ENCODE peak calls at places on chromosomes 7 and 10, in six cellular contexts. W is hepatocyte, P is mammary epithelial cell, Z is Panc1, D is K562, J is esophagus muscularis mucosa. I is an unnamed sample.
A peak's percentile ranks its signal among the peaks of the same experiment; 100 is the strongest.

GRCh38 chr10:51001587-51001986 is 72.7 kb upstream of the PRKG1 start:
- DNase-seq in W (peak; percentile 48), P (no peak), Z (no peak), D (no peak), J (no peak), I (no peak)

GRCh38 chr7:96663871-96664445 is 45.7 kb downstream of the SEM1 start:
- DNase-seq in W (no peak), P (no peak), Z (no peak), D (no peak), J (no peak), I (no peak)

GRCh38 chr10:95741807-95742528 is 14.0 kb upstream of the ENTPD1 start:
- DNase-seq in W (peak; percentile 10), P (peak; percentile 12), Z (no peak), D (peak; percentile 37), J (no peak), I (peak; percentile 43)

GRCh38 chr10:44647877-44648542 is 263.1 kb upstream of the CXCL12 start:
- DNase-seq in W (no peak), P (peak; percentile 35), Z (no peak), D (no peak), J (no peak), I (no peak)

GRCh38 chr10:114045071-114045737 is 1.5 kb downstream of the ADRB1 start:
- DNase-seq in W (peak; percentile 71), P (no peak), Z (no peak), D (no peak), J (no peak), I (no peak)

GRCh38 chr10:30736685-30737232 is 107.2 kb upstream of the LYZL2 start:
- DNase-seq in W (peak; percentile 72), P (peak; percentile 92), Z (peak; percentile 39), D (no peak), J (no peak), I (peak; percentile 79)

GRCh38 chr7:107014381-107015023 is 30.0 kb upstream of the PRKAR2B start:
- DNase-seq in W (no peak), P (peak; percentile 7), Z (no peak), D (no peak), J (no peak), I (no peak)

GRCh38 chr10:68154211-68154497 is 44.9 kb downstream of the MYPN start:
- DNase-seq in W (no peak), P (no peak), Z (no peak), D (no peak), J (no peak), I (no peak)

GRCh38 chr7:95545007-95545615 is 51.2 kb downstream of the PDK4 start:
- DNase-seq in W (peak; percentile 82), P (peak; percentile 54), Z (peak; percentile 78), D (no peak), J (no peak), I (peak; percentile 62)

DNA sequence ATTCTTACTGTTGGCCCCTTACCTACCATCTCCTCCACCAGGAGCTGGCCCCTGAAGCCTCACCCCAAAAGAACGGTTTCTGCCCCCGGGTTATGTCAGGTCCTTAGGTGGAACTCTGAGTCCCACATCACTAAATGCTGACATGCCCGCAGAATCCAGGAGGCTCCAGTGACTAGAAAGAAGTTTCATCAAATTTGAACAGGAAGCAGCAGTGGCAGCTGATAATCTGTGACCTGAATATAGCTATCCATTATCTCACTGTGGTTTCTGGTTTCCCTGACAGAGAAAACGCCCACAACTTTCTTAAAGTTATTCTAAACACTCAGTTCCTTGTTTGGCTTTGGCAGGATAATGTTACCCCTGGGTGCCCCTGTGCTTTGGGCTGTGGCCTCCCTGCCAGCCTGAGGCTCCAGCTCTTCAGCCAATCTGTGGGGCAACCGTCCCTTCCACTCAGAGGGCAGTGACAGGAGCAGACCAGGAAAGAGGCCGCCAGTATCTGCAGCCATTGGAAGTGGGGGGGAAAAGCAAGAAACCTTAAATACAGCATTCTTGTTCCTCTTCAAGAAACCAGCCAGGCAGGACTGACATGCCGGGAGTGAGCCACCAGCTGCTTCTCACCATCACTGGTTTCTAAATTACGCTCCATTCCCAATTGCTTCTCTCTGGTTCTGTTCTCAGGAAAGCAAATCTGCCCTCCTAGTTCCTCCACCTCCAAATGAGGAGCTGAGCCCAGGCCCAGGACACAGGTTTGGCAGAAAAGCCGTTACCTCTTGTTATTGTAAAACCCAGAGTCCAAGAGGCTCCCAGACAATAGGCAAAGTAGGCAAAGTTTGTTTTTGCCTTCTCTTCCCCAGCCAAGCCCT is 41.2 kb upstream of the VCL start:
- DNase-seq in W (no peak), P (peak; percentile 55), Z (no peak), D (peak; percentile 44), J (no peak), I (no peak)
- H3K27ac ChIP-seq in W (peak overlapping the region; percentile 65), P (no peak overlapping the region), Z (peak overlapping the region; percentile 70), D (peak overlapping the region; percentile 72), J (peak overlapping the region; percentile 80), I (peak overlapping the region; percentile 70)

DNA sequence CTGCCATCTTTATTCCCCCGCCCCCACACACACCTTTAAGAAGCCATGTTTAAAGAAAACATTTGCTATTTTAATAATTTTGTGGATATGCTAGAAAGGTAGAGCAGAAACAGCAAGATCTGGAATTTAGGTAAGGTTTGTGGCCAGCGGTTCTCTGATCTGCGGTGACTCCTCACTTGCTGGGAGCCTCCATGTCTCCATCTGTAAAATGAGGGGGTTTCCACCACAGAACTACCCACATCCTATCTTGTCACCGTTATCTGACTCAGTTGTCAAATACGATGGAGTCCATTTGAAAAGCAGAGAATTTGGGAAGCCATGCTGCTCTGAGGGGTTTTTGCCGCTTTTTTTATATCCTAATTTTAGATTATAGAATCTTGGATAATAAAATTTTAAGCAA is 23.3 kb downstream of the MACC1 start:
- DNase-seq in W (no peak), P (no peak), Z (no peak), D (no peak), J (no peak), I (no peak)
- H3K4me1 ChIP-seq in W (peaks cover 6% of the 10 kb centered on the region), P (peaks cover 2% of the 10 kb centered on the region), Z (no peaks in the 10 kb centered on the region), D (peaks cover 11% of the 10 kb centered on the region), J (no peaks in the 10 kb centered on the region), I (no peaks in the 10 kb centered on the region)

DNA sequence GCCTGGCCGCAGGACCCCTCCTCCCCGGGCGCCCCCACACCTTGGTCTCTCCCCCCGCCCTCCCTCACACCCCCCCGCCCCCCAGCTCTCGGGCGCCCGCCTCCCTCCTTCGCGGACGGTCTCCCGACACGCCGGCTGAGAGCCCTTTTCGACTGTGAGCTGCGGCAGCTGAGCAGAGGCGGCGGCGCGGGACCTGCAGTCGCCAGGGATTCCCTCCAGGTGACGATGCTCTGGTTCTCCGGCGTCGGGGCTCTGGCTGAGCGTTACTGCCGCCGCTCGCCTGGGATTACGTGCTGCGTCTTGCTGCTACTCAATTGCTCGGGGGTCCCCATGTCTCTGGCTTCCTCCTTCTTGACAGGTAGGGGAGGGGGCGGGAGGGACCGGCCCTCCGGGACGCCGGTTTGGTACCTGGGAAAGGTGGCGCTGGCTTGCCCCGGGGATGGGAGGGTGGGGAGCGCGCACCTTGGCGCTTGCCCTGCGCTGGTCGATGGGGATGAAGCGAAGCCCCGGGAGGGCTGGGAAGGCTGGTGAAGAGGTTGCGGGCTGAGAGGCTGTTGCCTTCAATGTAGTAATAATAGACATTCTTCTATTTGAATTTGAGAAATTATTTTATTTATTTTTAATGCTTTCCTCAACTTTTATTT is at the start of gene BMPER:
- DNase-seq in W (peak; percentile 70), P (peak; percentile 37), Z (no peak), D (no peak), J (no peak), I (peak; percentile 63)
- TF ChIP-seq CTCF in W (no peak), P (no peak), Z (no peak), D (no peak), J (no peak), I (no peak)

DNA sequence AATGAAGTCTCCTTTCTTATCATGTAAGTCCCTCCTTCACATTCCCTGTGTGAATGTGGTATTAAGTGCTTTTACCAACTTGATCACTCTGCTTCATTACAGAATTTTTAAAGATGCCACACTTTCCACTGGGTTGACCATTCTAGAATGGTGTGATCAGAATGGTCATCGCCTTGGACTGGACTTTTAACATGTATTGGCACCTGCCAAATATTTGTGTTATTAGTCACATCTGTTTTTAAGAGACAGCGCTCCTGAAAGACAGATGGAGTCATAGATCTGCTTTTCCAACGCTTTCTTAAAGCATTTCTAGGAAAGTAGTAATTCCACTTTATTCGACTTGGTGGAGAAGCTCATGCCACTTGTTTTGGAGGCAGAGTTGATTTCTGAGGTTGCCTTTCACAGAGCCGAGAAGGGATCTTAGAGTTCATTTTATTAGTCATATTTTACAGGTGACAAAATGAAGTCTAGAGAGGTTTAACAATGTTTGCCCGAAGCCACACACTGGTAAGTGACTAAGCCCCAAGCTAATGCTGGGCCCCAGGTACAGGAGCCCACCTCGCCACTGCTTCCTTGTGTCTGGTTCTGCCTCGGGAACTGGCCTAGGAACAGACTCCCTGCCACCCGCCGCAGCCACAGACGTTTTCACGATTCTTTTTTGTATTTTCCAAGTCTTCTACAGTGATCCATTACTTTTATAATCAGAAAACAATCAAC is 10.4 kb upstream of the BAMBI start:
- DNase-seq in W (no peak), P (no peak), Z (no peak), D (no peak), J (no peak), I (no peak)
- H3K27ac ChIP-seq in W (no peak overlapping the region), P (no peak overlapping the region), Z (no peak overlapping the region), D (no peak overlapping the region), J (no peak overlapping the region), I (no peak overlapping the region)